ENCODE peak calls at places on chromosomes 13 and 19, in nine cellular contexts. Z is PC-9, P is colonic mucosa, X is cardiac muscle cell, G is IMR-90, M is right lobe of liver, Y is stomach, E is tibial artery, T is fibroblast of lung. V is an unnamed sample.

GRCh38 chr19:10861118-10861651 is 10.2 kb upstream of the CARM1 start:
- DNase-seq in Z (peak; percentile 38), P (peak; percentile 49), X (peak; percentile 45), G (no peak), M (no peak), Y (peak; percentile 58), E (no peak), T (no peak), V (peak; percentile 61)

GRCh38 chr19:29978139-29978538 is 36.1 kb downstream of the URI1 start:
- DNase-seq in Z (no peak), P (no peak), X (no peak), G (no peak), M (no peak), Y (no peak), E (no peak), T (no peak), V (no peak)

GRCh38 chr19:34171539-34171876 is 796 bp upstream of the LSM14A start:
- DNase-seq in Z (no peak), P (no peak), X (peak; percentile 51), G (peak; percentile 93), M (no peak), Y (no peak), E (no peak), T (peak; percentile 73), V (no peak)

GRCh38 chr13:109361562-109361961 is 424.8 kb downstream of the IRS2 start:
- DNase-seq in Z (no peak), P (no peak), X (no peak), G (no peak), M (no peak), Y (no peak), E (no peak), T (no peak), V (no peak)

GRCh38 chr13:25462301-25463125 is 90.7 kb downstream of the ATP8A2 start:
- DNase-seq in Z (no peak), P (no peak), X (no peak), G (no peak), M (no peak), Y (no peak), E (no peak), T (no peak), V (no peak)

GRCh38 chr19:46635920-46636761 is at the start of gene GNG8:
- DNase-seq in Z (no peak), P (no peak), X (no peak), G (no peak), M (no peak), Y (no peak), E (no peak), T (no peak), V (peak; percentile 31)

GRCh38 chr13:74644239-74644638 is 510.0 kb upstream of the KLF12 start:
- DNase-seq in Z (no peak), P (no peak), X (peak; percentile 52), G (peak; percentile 24), M (no peak), Y (no peak), E (no peak), T (peak; percentile 15), V (no peak)

GRCh38 chr13:112712451-112712881 is 22.6 kb downstream of the ATP11A start:
- DNase-seq in Z (no peak), P (no peak), X (no peak), G (no peak), M (no peak), Y (no peak), E (no peak), T (no peak), V (peak; percentile 6)

GRCh38 chr13:61202042-61202441 is 213.6 kb downstream of the PCDH20 start:
- DNase-seq in Z (no peak), P (no peak), X (no peak), G (no peak), M (no peak), Y (no peak), E (no peak), T (no peak), V (no peak)

GRCh38 chr19:1382250-1382649 is 1.5 kb upstream of the NDUFS7 start:
- DNase-seq in Z (no peak), P (no peak), X (no peak), G (no peak), M (no peak), Y (no peak), E (no peak), T (no peak), V (no peak)

GRCh38 chr19:19021115-19021514 is 12.2 kb downstream of the SUGP2 start:
- DNase-seq in Z (no peak), P (no peak), X (peak; percentile 29), G (peak; percentile 84), M (no peak), Y (no peak), E (no peak), T (peak; percentile 50), V (no peak)

GRCh38 chr19:41934849-41935374 is 6.7 kb upstream of the ERFL start:
- DNase-seq in Z (peak; percentile 69), P (peak; percentile 85), X (peak; percentile 69), G (peak; percentile 49), M (peak; percentile 64), Y (peak; percentile 77), E (peak; percentile 59), T (peak; percentile 42), V (peak; percentile 92)

GRCh38 chr13:30998548-30999140 is 66.2 kb downstream of the TEX26 start:
- DNase-seq in Z (no peak), P (no peak), X (peak; percentile 32), G (peak; percentile 73), M (no peak), Y (no peak), E (no peak), T (peak; percentile 42), V (no peak)

GRCh38 chr19:17078920-17079709 is 3.5 kb downstream of the MYO9B start:
- DNase-seq in Z (no peak), P (no peak), X (peak; percentile 30), G (peak; percentile 31), M (no peak), Y (no peak), E (no peak), T (no peak), V (peak; percentile 65)

GRCh38 chr13:114101325-114101821 is 31.1 kb downstream of the RASA3 start:
- DNase-seq in Z (no peak), P (no peak), X (no peak), G (no peak), M (peak; percentile 19), Y (no peak), E (peak; percentile 34), T (peak; percentile 39), V (peak; percentile 14)
- H3K27ac ChIP-seq in Z (no peak overlapping the region), P (no peak overlapping the region), X (peak overlapping the region; percentile 82), G (peak overlapping the region; percentile 59), M (no peak overlapping the region), Y (peak overlapping the region; percentile 70), E (peak overlapping the region; percentile 66), T (peak overlapping the region; percentile 57), V (no peak overlapping the region)

DNA sequence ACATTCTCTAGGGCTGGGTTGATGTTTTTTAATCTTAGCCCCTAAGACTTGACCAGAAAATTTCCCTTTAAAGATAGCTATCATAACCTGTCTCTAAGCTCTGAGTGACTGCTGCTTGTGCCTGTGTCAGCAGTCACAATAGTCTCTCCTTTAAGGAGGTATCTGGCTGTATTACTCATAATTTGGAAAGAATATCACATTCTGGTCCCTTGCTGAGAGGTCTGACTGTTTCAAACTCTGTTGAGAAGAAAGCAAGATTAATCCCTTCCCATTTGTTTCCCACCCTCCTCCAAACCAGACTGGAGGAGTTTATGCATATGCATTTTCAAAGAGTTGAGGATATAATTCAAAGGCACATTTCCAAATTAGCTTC is 2.3 kb downstream of the HTR2A start:
- DNase-seq in Z (no peak), P (no peak), X (peak; percentile 15), G (no peak), M (no peak), Y (no peak), E (no peak), T (no peak), V (no peak)
- H3K4me3 ChIP-seq in Z (peak overlapping the region; percentile 27), P (peak overlapping the region; percentile 43), X (peak overlapping the region; percentile 40), G (peak overlapping the region; percentile 63), M (peak overlapping the region; percentile 44), Y (peak overlapping the region; percentile 60), E (peak overlapping the region; percentile 57), T (peak overlapping the region; percentile 68), V (peak overlapping the region; percentile 64)

GRCh38 chr19:40519352-40520322 is 52.8 kb downstream of the SPTBN4 start:
- DNase-seq in Z (no peak), P (peak; percentile 27), X (peak; percentile 57), G (peak; percentile 40), M (no peak), Y (peak; percentile 26), E (no peak), T (peak; percentile 45), V (peak; percentile 51)
- TF ChIP-seq CTCF in Z (no peak), P (no peak), X (peak; percentile 14), G (peak; percentile 8), M (no peak), Y (no peak), E (no peak), T (no peak), V (peak; percentile 33)

GRCh38 chr19:49809155-49809986 is 3.7 kb downstream of the FUZ start:
- DNase-seq in Z (peak; percentile 43), P (peak; percentile 67), X (no peak), G (no peak), M (peak; percentile 80), Y (peak; percentile 66), E (peak; percentile 66), T (no peak), V (peak; percentile 34)

GRCh38 chr19:49811328-49811727 is 1.8 kb downstream of the FUZ start:
- DNase-seq in Z (no peak), P (no peak), X (no peak), G (no peak), M (no peak), Y (no peak), E (no peak), T (no peak), V (no peak)

GRCh38 chr19:49807888-49808675 is 5.0 kb downstream of the FUZ start:
- DNase-seq in Z (no peak), P (no peak), X (no peak), G (no peak), M (no peak), Y (no peak), E (no peak), T (no peak), V (no peak)

GRCh38 chr19:49808762-49809154 is 4.3 kb downstream of the FUZ start:
- DNase-seq in Z (peak; percentile 80), P (peak; percentile 97), X (peak; percentile 90), G (peak; percentile 71), M (peak; percentile 97), Y (peak; percentile 96), E (peak; percentile 95), T (peak; percentile 84), V (peak; percentile 91)

DNA sequence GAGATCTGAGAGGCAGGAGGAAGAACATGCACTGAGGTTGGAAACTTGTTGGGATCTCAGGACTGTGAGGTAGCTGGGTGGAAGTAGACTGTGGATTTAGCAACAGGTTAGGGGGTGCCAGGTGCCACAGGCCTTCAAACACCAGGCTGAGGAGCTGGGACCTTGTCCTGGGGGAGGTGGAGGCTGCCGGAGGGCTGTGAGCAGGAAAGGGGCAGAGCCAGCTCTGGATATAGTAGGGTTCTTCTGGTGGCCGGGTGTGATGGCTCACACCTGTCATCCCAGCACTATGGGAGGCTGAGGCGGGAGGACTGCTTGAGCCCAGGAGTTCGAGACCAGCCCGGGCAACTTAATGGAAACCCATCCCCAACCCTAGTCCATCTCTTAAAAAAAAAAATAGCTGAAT is 3.1 kb downstream of the FUZ start:
- DNase-seq in Z (no peak), P (no peak), X (no peak), G (no peak), M (no peak), Y (no peak), E (no peak), T (no peak), V (no peak)
- H3K27ac ChIP-seq in Z (no peak overlapping the region), P (no peak overlapping the region), X (no peak overlapping the region), G (no peak overlapping the region), M (no peak overlapping the region), Y (peak overlapping the region; percentile 89), E (peak overlapping the region; percentile 84), T (no peak overlapping the region), V (peak overlapping the region; percentile 36)

GRCh38 chr13:73625562-73626339 is 508.5 kb downstream of the KLF12 start:
- DNase-seq in Z (no peak), P (no peak), X (no peak), G (no peak), M (no peak), Y (no peak), E (no peak), T (no peak), V (no peak)
- H3K4me3 ChIP-seq in Z (no peak overlapping the region), P (no peak overlapping the region), X (no peak overlapping the region), G (no peak overlapping the region), M (no peak overlapping the region), Y (no peak overlapping the region), E (no peak overlapping the region), T (no peak overlapping the region), V (no peak overlapping the region)

V was measured in WERI-Rb-1.